ENCODE peak calls at places on chromosome 2, in ten cellular contexts. O is lower lobe of right lung; N is heart left ventricle; Q is stomach; J is kidney; X is A549; U is CD8-positive, alpha-beta T cell; Y is dorsolateral prefrontal cortex; C is thoracic aorta; G is fibroblast of pulmonary artery. I is an unnamed sample.
A peak's percentile ranks its signal among the peaks of the same experiment; 100 is the strongest.

GRCh38 chr2:98445167-98445522 is 487 bp downstream of the INPP4A start:
- DNase-seq in O (peak; percentile 62), N (no peak), Q (no peak), J (no peak), X (no peak), U (peak; percentile 35), Y (no peak), C (no peak), G (peak; percentile 24), I (no peak)

GRCh38 chr2:135679125-135679524 is 62.5 kb upstream of the UBXN4 start:
- DNase-seq in O (no peak), N (no peak), Q (no peak), J (no peak), X (no peak), U (no peak), Y (no peak), C (no peak), G (no peak), I (no peak)

GRCh38 chr2:95757988-95758387 is 166.2 kb downstream of the TRIM43 start:
- DNase-seq in O (no peak), N (no peak), Q (no peak), J (peak; percentile 29), X (no peak), U (no peak), Y (no peak), C (no peak), G (no peak), I (no peak)

GRCh38 chr2:165627463-165627862 is 158.0 kb downstream of the CSRNP3 start:
- DNase-seq in O (no peak), N (no peak), Q (no peak), J (no peak), X (no peak), U (no peak), Y (no peak), C (no peak), G (peak; percentile 47), I (no peak)

GRCh38 chr2:125313806-125314205 is 1288.7 kb downstream of the CNTNAP5 start:
- DNase-seq in O (no peak), N (no peak), Q (no peak), J (no peak), X (no peak), U (no peak), Y (no peak), C (no peak), G (no peak), I (no peak)

GRCh38 chr2:241912021-241912555 is 42.6 kb downstream of the RTP5 start:
- DNase-seq in O (no peak), N (no peak), Q (peak; percentile 10), J (no peak), X (no peak), U (no peak), Y (no peak), C (no peak), G (no peak), I (no peak)

GRCh38 chr2:103991591-103991990 is 862.3 kb upstream of the POU3F3 start:
- DNase-seq in O (no peak), N (no peak), Q (no peak), J (no peak), X (no peak), U (no peak), Y (no peak), C (no peak), G (no peak), I (no peak)

GRCh38 chr2:58042486-58042970 is 4.1 kb upstream of the VRK2 start:
- DNase-seq in O (no peak), N (no peak), Q (no peak), J (no peak), X (peak; percentile 28), U (no peak), Y (no peak), C (no peak), G (peak; percentile 96), I (no peak)

GRCh38 chr2:26682155-26682554 is 10.4 kb upstream of the KCNK3 start:
- DNase-seq in O (no peak), N (no peak), Q (no peak), J (no peak), X (no peak), U (no peak), Y (no peak), C (no peak), G (no peak), I (no peak)

GRCh38 chr2:216683846-216684245 is 11.5 kb downstream of the IGFBP5 start:
- DNase-seq in O (no peak), N (no peak), Q (no peak), J (no peak), X (no peak), U (no peak), Y (peak; percentile 65), C (peak; percentile 51), G (peak; percentile 97), I (no peak)

GRCh38 chr2:129709030-129709955 is 270.2 kb upstream of the RAB6C start:
- DNase-seq in O (no peak), N (no peak), Q (no peak), J (no peak), X (no peak), U (no peak), Y (no peak), C (no peak), G (no peak), I (no peak)

GRCh38 chr2:102826904-102827303 is 65.1 kb downstream of the TMEM182 start:
- DNase-seq in O (no peak), N (peak; percentile 58), Q (peak; percentile 31), J (no peak), X (no peak), U (no peak), Y (peak; percentile 50), C (no peak), G (peak; percentile 4), I (no peak)

GRCh38 chr2:161905389-161906046 is 168.5 kb downstream of the DPP4 start:
- DNase-seq in O (no peak), N (no peak), Q (no peak), J (no peak), X (no peak), U (peak; percentile 22), Y (no peak), C (no peak), G (peak; percentile 56), I (no peak)

GRCh38 chr2:72274284-72274869 is 126.7 kb upstream of the CYP26B1 start:
- DNase-seq in O (no peak), N (no peak), Q (no peak), J (no peak), X (no peak), U (no peak), Y (no peak), C (no peak), G (peak; percentile 36), I (no peak)

GRCh38 chr2:216362730-216363129 is 9.6 kb downstream of the MARCHF4 start:
- DNase-seq in O (no peak), N (no peak), Q (no peak), J (no peak), X (no peak), U (no peak), Y (no peak), C (no peak), G (peak; percentile 94), I (peak; percentile 75)

GRCh38 chr2:186617771-186618170 is 27.9 kb downstream of the ITGAV start:
- DNase-seq in O (no peak), N (no peak), Q (no peak), J (no peak), X (no peak), U (no peak), Y (no peak), C (no peak), G (no peak), I (no peak)

GRCh38 chr2:238863749-238864206 is 15.9 kb downstream of the TWIST2 start:
- DNase-seq in O (no peak), N (no peak), Q (no peak), J (no peak), X (peak; percentile 19), U (no peak), Y (no peak), C (no peak), G (no peak), I (no peak)

GRCh38 chr2:115083216-115083615 is 640.8 kb downstream of the DPP10 start:
- DNase-seq in O (no peak), N (no peak), Q (no peak), J (no peak), X (no peak), U (no peak), Y (peak; percentile 70), C (no peak), G (no peak), I (no peak)

GRCh38 chr2:187091664-187092063 is 242.7 kb upstream of the ZSWIM2 start:
- DNase-seq in O (no peak), N (no peak), Q (no peak), J (no peak), X (no peak), U (no peak), Y (no peak), C (no peak), G (no peak), I (no peak)

GRCh38 chr2:113236367-113237159 is 42.2 kb downstream of the PAX8 start:
- DNase-seq in O (no peak), N (no peak), Q (no peak), J (peak; percentile 83), X (no peak), U (no peak), Y (no peak), C (no peak), G (no peak), I (no peak)
- H3K4me3 ChIP-seq in O (peak overlapping the region; percentile 47), N (no peak overlapping the region), Q (peak overlapping the region; percentile 57), J (no peak overlapping the region), X (no peak overlapping the region), U (no peak overlapping the region), Y (no peak overlapping the region), C (peak overlapping the region; percentile 72), G (peak overlapping the region; percentile 38), I (no peak overlapping the region)

GRCh38 chr2:219473511-219473910 is 25.2 kb upstream of the GMPPA start:
- DNase-seq in O (no peak), N (no peak), Q (no peak), J (no peak), X (no peak), U (no peak), Y (no peak), C (no peak), G (no peak), I (no peak)
- TF ChIP-seq CTCF in O (no peak), N (no peak), Q (no peak), J (no peak), X (no peak), U (no peak), Y (no peak), C (no peak), G (no peak), I (no peak)

GRCh38 chr2:156445311-156446218 is 9.4 kb downstream of the GPD2 start:
- DNase-seq in O (no peak), N (no peak), Q (no peak), J (no peak), X (no peak), U (no peak), Y (no peak), C (no peak), G (peak; percentile 87), I (no peak)
- H3K4me3 ChIP-seq in O (no peak overlapping the region), N (no peak overlapping the region), Q (no peak overlapping the region), J (no peak overlapping the region), X (no peak overlapping the region), U (no peak overlapping the region), Y (no peak overlapping the region), C (no peak overlapping the region), G (no peak overlapping the region), I (no peak overlapping the region)

DNA sequence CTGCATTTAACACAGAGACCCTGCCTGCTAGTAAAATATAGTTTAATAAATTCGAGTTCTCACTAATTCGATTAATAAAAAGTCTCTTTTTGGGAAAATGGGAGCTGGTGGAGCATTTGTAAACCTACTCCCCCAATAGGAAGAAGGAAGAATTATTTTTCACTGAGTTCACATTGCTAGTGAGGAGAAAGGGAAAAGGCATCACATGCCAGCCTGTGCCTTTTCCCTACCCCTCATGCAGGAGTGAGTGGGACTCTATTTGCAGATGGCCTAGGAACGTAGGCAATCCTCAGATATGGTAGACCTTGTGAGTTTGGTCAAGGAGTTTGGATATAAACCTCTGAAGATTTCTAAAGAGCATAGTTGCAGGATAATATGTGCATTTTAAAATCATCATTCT is 218.4 kb upstream of the TRIB2 start:
- DNase-seq in O (no peak), N (no peak), Q (no peak), J (no peak), X (no peak), U (no peak), Y (no peak), C (no peak), G (no peak), I (no peak)
- TF ChIP-seq CTCF in O (no peak), N (no peak), Q (no peak), J (no peak), X (no peak), U (no peak), Y (no peak), C (no peak), G (no peak), I (no peak)